ENCODE peak calls at places on chromosome 12, in six cellular contexts. One of them, this sample, is unnamed.

GRCh38 chr12:51293693-51294092 is 23.5 kb upstream of the SMAGP start:
- DNase-seq in breast epithelium: no peak
- DNase-seq in spleen: no peak
- DNase-seq in cardiac muscle cell: no peak
- DNase-seq in stomach: no peak
- DNase-seq in esophagus squamous epithelium: no peak
- DNase-seq in this sample: no peak

GRCh38 chr12:127485528-127485927 is 781.4 kb upstream of the TMEM132C start:
- DNase-seq in breast epithelium: no peak
- DNase-seq in spleen: no peak
- DNase-seq in cardiac muscle cell: no peak
- DNase-seq in stomach: peak
- DNase-seq in esophagus squamous epithelium: no peak
- DNase-seq in this sample: no peak

GRCh38 chr12:25615119-25615518 is 62.0 kb upstream of the LMNTD1 start:
- DNase-seq in breast epithelium: no peak
- DNase-seq in spleen: no peak
- DNase-seq in cardiac muscle cell: peak
- DNase-seq in stomach: no peak
- DNase-seq in esophagus squamous epithelium: no peak
- DNase-seq in this sample: no peak

GRCh38 chr12:53193040-53193439 is 12.3 kb upstream of the CSAD start:
- DNase-seq in breast epithelium: peak
- DNase-seq in spleen: no peak
- DNase-seq in cardiac muscle cell: no peak
- DNase-seq in stomach: no peak
- DNase-seq in esophagus squamous epithelium: no peak
- DNase-seq in this sample: no peak

GRCh38 chr12:81668475-81668874 is 90.7 kb downstream of the PPFIA2 start:
- DNase-seq in breast epithelium: no peak
- DNase-seq in spleen: no peak
- DNase-seq in cardiac muscle cell: peak
- DNase-seq in stomach: no peak
- DNase-seq in esophagus squamous epithelium: no peak
- DNase-seq in this sample: no peak

GRCh38 chr12:30797689-30798088 is 42.9 kb upstream of the CAPRIN2 start:
- DNase-seq in breast epithelium: no peak
- DNase-seq in spleen: no peak
- DNase-seq in cardiac muscle cell: no peak
- DNase-seq in stomach: no peak
- DNase-seq in esophagus squamous epithelium: no peak
- DNase-seq in this sample: no peak

GRCh38 chr12:75137896-75138295 is 71.7 kb downstream of the KCNC2 start:
- DNase-seq in breast epithelium: no peak
- DNase-seq in spleen: no peak
- DNase-seq in cardiac muscle cell: no peak
- DNase-seq in stomach: no peak
- DNase-seq in esophagus squamous epithelium: no peak
- DNase-seq in this sample: no peak

GRCh38 chr12:27709932-27710591 is 570 bp upstream of the MRPS35 start:
- DNase-seq in breast epithelium: no peak
- DNase-seq in spleen: no peak
- DNase-seq in cardiac muscle cell: peak
- DNase-seq in stomach: no peak
- DNase-seq in esophagus squamous epithelium: no peak
- DNase-seq in this sample: no peak

GRCh38 chr12:51823875-51824565 is 24.5 kb downstream of the FIGNL2 start:
- DNase-seq in breast epithelium: no peak
- DNase-seq in spleen: no peak
- DNase-seq in cardiac muscle cell: peak
- DNase-seq in stomach: peak
- DNase-seq in esophagus squamous epithelium: no peak
- DNase-seq in this sample: no peak

GRCh38 chr12:62834971-62835547 is 99.9 kb downstream of the PPM1H start:
- DNase-seq in breast epithelium: no peak
- DNase-seq in spleen: no peak
- DNase-seq in cardiac muscle cell: peak
- DNase-seq in stomach: no peak
- DNase-seq in esophagus squamous epithelium: no peak
- DNase-seq in this sample: peak

GRCh38 chr12:208813-209212 is 5.1 kb downstream of the SLC6A12 start:
- DNase-seq in breast epithelium: no peak
- DNase-seq in spleen: peak
- DNase-seq in cardiac muscle cell: no peak
- DNase-seq in stomach: no peak
- DNase-seq in esophagus squamous epithelium: no peak
- DNase-seq in this sample: no peak

GRCh38 chr12:69071091-69071370 is 138.1 kb upstream of the CPM start:
- DNase-seq in breast epithelium: no peak
- DNase-seq in spleen: no peak
- DNase-seq in cardiac muscle cell: no peak
- DNase-seq in stomach: no peak
- DNase-seq in esophagus squamous epithelium: no peak
- DNase-seq in this sample: no peak

GRCh38 chr12:79127268-79127895 is 262.8 kb downstream of the SYT1 start:
- DNase-seq in breast epithelium: no peak
- DNase-seq in spleen: no peak
- DNase-seq in cardiac muscle cell: peak
- DNase-seq in stomach: no peak
- DNase-seq in esophagus squamous epithelium: no peak
- DNase-seq in this sample: no peak

GRCh38 chr12:1063852-1064251 is 72.8 kb downstream of the ERC1 start:
- DNase-seq in breast epithelium: no peak
- DNase-seq in spleen: no peak
- DNase-seq in cardiac muscle cell: no peak
- DNase-seq in stomach: no peak
- DNase-seq in esophagus squamous epithelium: no peak
- DNase-seq in this sample: no peak

GRCh38 chr12:76441016-76441415 is 92.8 kb upstream of the BBS10 start:
- DNase-seq in breast epithelium: no peak
- DNase-seq in spleen: no peak
- DNase-seq in cardiac muscle cell: no peak
- DNase-seq in stomach: no peak
- DNase-seq in esophagus squamous epithelium: no peak
- DNase-seq in this sample: no peak

GRCh38 chr12:95385246-95385645 is 88.7 kb upstream of the METAP2 start:
- DNase-seq in breast epithelium: no peak
- DNase-seq in spleen: no peak
- DNase-seq in cardiac muscle cell: peak
- DNase-seq in stomach: no peak
- DNase-seq in esophagus squamous epithelium: no peak
- DNase-seq in this sample: peak

GRCh38 chr12:109592195-109592904 is 18.8 kb downstream of the MVK start:
- DNase-seq in breast epithelium: no peak
- DNase-seq in spleen: no peak
- DNase-seq in cardiac muscle cell: no peak
- DNase-seq in stomach: no peak
- DNase-seq in esophagus squamous epithelium: no peak
- DNase-seq in this sample: no peak

GRCh38 chr12:112559784-112560183 is 141.0 kb downstream of the PTPN11 start:
- DNase-seq in breast epithelium: no peak
- DNase-seq in spleen: no peak
- DNase-seq in cardiac muscle cell: peak
- DNase-seq in stomach: no peak
- DNase-seq in esophagus squamous epithelium: no peak
- DNase-seq in this sample: no peak

GRCh38 chr12:94082690-94083089 is 65.7 kb upstream of the PLXNC1 start:
- DNase-seq in breast epithelium: no peak
- DNase-seq in spleen: no peak
- DNase-seq in cardiac muscle cell: no peak
- DNase-seq in stomach: no peak
- DNase-seq in esophagus squamous epithelium: no peak
- DNase-seq in this sample: no peak

GRCh38 chr12:56808954-56809353 is 45.8 kb downstream of the HSD17B6 start:
- DNase-seq in breast epithelium: no peak
- DNase-seq in spleen: no peak
- DNase-seq in cardiac muscle cell: no peak
- DNase-seq in stomach: no peak
- DNase-seq in esophagus squamous epithelium: no peak
- DNase-seq in this sample: no peak

GRCh38 chr12:13450231-13451080 is 253.9 kb downstream of the EMP1 start:
- DNase-seq in breast epithelium: no peak
- DNase-seq in spleen: no peak
- DNase-seq in cardiac muscle cell: no peak
- DNase-seq in stomach: no peak
- DNase-seq in esophagus squamous epithelium: no peak
- DNase-seq in this sample: no peak

GRCh38 chr12:34390846-34391700 is 368.8 kb downstream of the ALG10 start:
- DNase-seq in breast epithelium: peak
- DNase-seq in spleen: peak
- DNase-seq in cardiac muscle cell: no peak
- DNase-seq in stomach: no peak
- DNase-seq in esophagus squamous epithelium: no peak
- DNase-seq in this sample: no peak

GRCh38 chr12:5965950-5966383 is 20.9 kb upstream of the ANO2 start:
- DNase-seq in breast epithelium: no peak
- DNase-seq in spleen: no peak
- DNase-seq in cardiac muscle cell: peak
- DNase-seq in stomach: peak
- DNase-seq in esophagus squamous epithelium: no peak
- DNase-seq in this sample: peak

GRCh38 chr12:5964913-5965900 is 20.1 kb upstream of the ANO2 start:
- DNase-seq in breast epithelium: no peak
- DNase-seq in spleen: no peak
- DNase-seq in cardiac muscle cell: no peak
- DNase-seq in stomach: no peak
- DNase-seq in esophagus squamous epithelium: no peak
- DNase-seq in this sample: no peak

GRCh38 chr12:5956987-5957386 is 11.9 kb upstream of the ANO2 start:
- DNase-seq in breast epithelium: no peak
- DNase-seq in spleen: no peak
- DNase-seq in cardiac muscle cell: no peak
- DNase-seq in stomach: no peak
- DNase-seq in esophagus squamous epithelium: no peak
- DNase-seq in this sample: no peak

GRCh38 chr12:5963515-5963914 is 18.5 kb upstream of the ANO2 start:
- DNase-seq in breast epithelium: no peak
- DNase-seq in spleen: no peak
- DNase-seq in cardiac muscle cell: no peak
- DNase-seq in stomach: no peak
- DNase-seq in esophagus squamous epithelium: no peak
- DNase-seq in this sample: no peak

GRCh38 chr12:5960783-5961182 is 15.7 kb upstream of the ANO2 start:
- DNase-seq in breast epithelium: no peak
- DNase-seq in spleen: no peak
- DNase-seq in cardiac muscle cell: no peak
- DNase-seq in stomach: no peak
- DNase-seq in esophagus squamous epithelium: no peak
- DNase-seq in this sample: no peak
- H3K27ac ChIP-seq in breast epithelium: no peak
- H3K27ac ChIP-seq in spleen: no peak
- H3K27ac ChIP-seq in cardiac muscle cell: no peak
- H3K27ac ChIP-seq in stomach: no peak
- H3K27ac ChIP-seq in esophagus squamous epithelium: no peak
- H3K27ac ChIP-seq in this sample: no peak

GRCh38 chr12:48936379-48936979 is 11.2 kb upstream of the FKBP11 start:
- DNase-seq in breast epithelium: peak
- DNase-seq in spleen: peak
- DNase-seq in cardiac muscle cell: peak
- DNase-seq in stomach: peak
- DNase-seq in esophagus squamous epithelium: no peak
- DNase-seq in this sample: peak
- H3K27ac ChIP-seq in breast epithelium: no peak
- H3K27ac ChIP-seq in spleen: no peak
- H3K27ac ChIP-seq in cardiac muscle cell: no peak
- H3K27ac ChIP-seq in stomach: no peak
- H3K27ac ChIP-seq in esophagus squamous epithelium: no peak
- H3K27ac ChIP-seq in this sample: no peak

DNA sequence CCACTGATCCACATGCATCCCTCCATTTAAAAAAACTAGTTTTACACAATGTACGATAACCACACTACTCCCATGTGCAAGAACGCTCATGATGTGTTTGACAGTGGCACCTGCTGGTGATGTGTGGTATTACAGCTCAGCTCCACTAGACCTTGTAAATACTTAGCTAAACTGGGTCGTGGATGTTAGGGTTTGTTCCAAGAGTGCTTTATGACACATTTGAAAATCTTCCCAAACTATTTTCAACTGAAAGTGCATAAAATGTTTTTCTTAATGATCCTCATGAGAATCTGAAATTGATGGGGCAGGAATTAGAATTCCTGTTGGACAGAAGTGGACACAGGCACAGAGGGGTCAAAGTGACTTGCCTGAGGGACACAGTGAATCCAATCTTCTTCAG is 99.2 kb downstream of the SCARB1 start:
- DNase-seq in breast epithelium: no peak
- DNase-seq in spleen: no peak
- DNase-seq in cardiac muscle cell: peak
- DNase-seq in stomach: no peak
- DNase-seq in esophagus squamous epithelium: no peak
- DNase-seq in this sample: no peak
- H3K27ac ChIP-seq in breast epithelium: peak
- H3K27ac ChIP-seq in spleen: peak
- H3K27ac ChIP-seq in cardiac muscle cell: no peak
- H3K27ac ChIP-seq in stomach: peak
- H3K27ac ChIP-seq in esophagus squamous epithelium: no peak
- H3K27ac ChIP-seq in this sample: no peak

GRCh38 chr12:129483494-129483893 is 420.3 kb downstream of the TMEM132D start:
- DNase-seq in breast epithelium: no peak
- DNase-seq in spleen: no peak
- DNase-seq in cardiac muscle cell: no peak
- DNase-seq in stomach: no peak
- DNase-seq in esophagus squamous epithelium: no peak
- DNase-seq in this sample: no peak
- H3K27ac ChIP-seq in breast epithelium: no peak
- H3K27ac ChIP-seq in spleen: no peak
- H3K27ac ChIP-seq in cardiac muscle cell: no peak
- H3K27ac ChIP-seq in stomach: no peak
- H3K27ac ChIP-seq in esophagus squamous epithelium: no peak
- H3K27ac ChIP-seq in this sample: no peak

GRCh38 chr12:65825573-65826512 is 1.6 kb downstream of the HMGA2 start:
- DNase-seq in breast epithelium: no peak
- DNase-seq in spleen: peak
- DNase-seq in cardiac muscle cell: peak
- DNase-seq in stomach: peak
- DNase-seq in esophagus squamous epithelium: no peak
- DNase-seq in this sample: no peak
- H3K27ac ChIP-seq in breast epithelium: no peak
- H3K27ac ChIP-seq in spleen: no peak
- H3K27ac ChIP-seq in cardiac muscle cell: peak
- H3K27ac ChIP-seq in stomach: peak
- H3K27ac ChIP-seq in esophagus squamous epithelium: peak
- H3K27ac ChIP-seq in this sample: no peak

GRCh38 chr12:99131761-99132199 is 486.7 kb downstream of the APAF1 start:
- DNase-seq in breast epithelium: no peak
- DNase-seq in spleen: no peak
- DNase-seq in cardiac muscle cell: peak
- DNase-seq in stomach: no peak
- DNase-seq in esophagus squamous epithelium: no peak
- DNase-seq in this sample: no peak
- H3K27ac ChIP-seq in breast epithelium: no peak
- H3K27ac ChIP-seq in spleen: peak
- H3K27ac ChIP-seq in cardiac muscle cell: no peak
- H3K27ac ChIP-seq in stomach: no peak
- H3K27ac ChIP-seq in esophagus squamous epithelium: no peak
- H3K27ac ChIP-seq in this sample: no peak

DNA sequence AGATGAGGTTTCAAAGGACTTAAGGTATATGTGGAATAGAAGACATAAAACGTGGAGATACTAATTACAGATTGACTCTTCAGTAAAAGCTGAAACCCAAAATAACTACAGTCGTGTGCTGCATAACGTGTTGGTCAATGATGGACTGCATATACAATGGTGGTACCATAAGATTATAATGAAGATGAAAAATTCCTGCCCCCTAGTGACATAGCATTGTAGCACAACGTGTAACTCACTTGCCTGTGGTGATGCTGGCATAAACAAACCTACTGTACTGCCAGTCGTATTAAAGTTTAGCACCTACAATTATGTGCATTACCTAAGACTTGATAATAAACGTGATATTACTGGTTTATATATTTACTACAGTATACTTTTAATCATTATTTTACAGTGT is 150.3 kb downstream of the LRRK2 start:
- DNase-seq in breast epithelium: no peak
- DNase-seq in spleen: no peak
- DNase-seq in cardiac muscle cell: peak
- DNase-seq in stomach: no peak
- DNase-seq in esophagus squamous epithelium: no peak
- DNase-seq in this sample: no peak
- H3K27ac ChIP-seq in breast epithelium: no peak
- H3K27ac ChIP-seq in spleen: no peak
- H3K27ac ChIP-seq in cardiac muscle cell: no peak
- H3K27ac ChIP-seq in stomach: no peak
- H3K27ac ChIP-seq in esophagus squamous epithelium: no peak
- H3K27ac ChIP-seq in this sample: no peak

This sample was measured in substantia nigra.